ENCODE peak calls at places on chromosome 14, in four cellular contexts. S is heart right ventricle, Y is PC-3, E is neuronal stem cell. W is an unnamed sample.

GRCh38 chr14:88007608-88008007 is 2.7 kb downstream of the GPR65 start:
- DNase-seq in E (no peak), S (no peak), Y (no peak), W (no peak)

GRCh38 chr14:89707086-89707485 is 247.4 kb downstream of the EFCAB11 start:
- DNase-seq in S (no peak), Y (no peak), E (no peak), W (no peak)

GRCh38 chr14:54503476-54503875 is 6.2 kb upstream of the CGRRF1 start:
- DNase-seq in Y (peak; percentile 88), E (no peak), S (no peak), W (no peak)

GRCh38 chr14:75960219-75960618 is 21.6 kb downstream of the TGFB3 start:
- DNase-seq in E (no peak), Y (no peak), S (no peak), W (no peak)

GRCh38 chr14:72947366-72948160 is 21.3 kb downstream of the DCAF4 start:
- DNase-seq in E (no peak), S (no peak), Y (no peak), W (no peak)

GRCh38 chr14:103073876-103074698 is 9.9 kb upstream of the LBHD2 start:
- DNase-seq in E (no peak), Y (no peak), S (no peak), W (no peak)

GRCh38 chr14:73289308-73289707 is 52.0 kb downstream of the PAPLN start:
- DNase-seq in S (no peak), Y (no peak), E (no peak), W (no peak)

GRCh38 chr14:78851189-78851588 is 681.0 kb downstream of the NRXN3 start:
- DNase-seq in E (no peak), S (no peak), Y (no peak), W (no peak)

GRCh38 chr14:33987565-33988080 is 36.7 kb upstream of the EGLN3 start:
- DNase-seq in E (no peak), Y (no peak), S (no peak), W (no peak)

GRCh38 chr14:85159726-85160125 is 370.2 kb upstream of the FLRT2 start:
- DNase-seq in S (no peak), Y (no peak), E (no peak), W (no peak)

GRCh38 chr14:95340201-95340697 is 20.5 kb upstream of the CLMN start:
- DNase-seq in S (no peak), Y (no peak), E (no peak), W (no peak)

GRCh38 chr14:61455351-61455750 is 134.0 kb downstream of the PRKCH start:
- DNase-seq in E (no peak), Y (no peak), S (no peak), W (no peak)

GRCh38 chr14:66405158-66405557 is 81.0 kb upstream of the CCDC196 start:
- DNase-seq in Y (peak; percentile 12), S (no peak), E (no peak), W (no peak)

GRCh38 chr14:59229653-59230406 is 41.4 kb downstream of the DAAM1 start:
- DNase-seq in S (no peak), E (no peak), Y (no peak), W (no peak)

GRCh38 chr14:90839024-90839888 is 23.0 kb upstream of the TTC7B start:
- DNase-seq in S (peak; percentile 62), Y (no peak), E (no peak), W (peak; percentile 72)

GRCh38 chr14:21070610-21071224 is 613 bp downstream of the ARHGEF40 start:
- DNase-seq in S (peak; percentile 63), E (peak; percentile 84), Y (no peak), W (peak; percentile 44)

GRCh38 chr14:32934891-32935633 is 3.6 kb upstream of the NPAS3 start:
- DNase-seq in S (no peak), Y (no peak), E (no peak), W (no peak)

GRCh38 chr14:98900721-98901272 is 371.2 kb downstream of the BCL11B start:
- DNase-seq in S (no peak), E (no peak), Y (no peak), W (no peak)

GRCh38 chr14:61213116-61213720 is 67.9 kb downstream of the TMEM30B start:
- DNase-seq in S (no peak), E (no peak), Y (peak; percentile 59), W (no peak)

GRCh38 chr14:30608533-30609006 is 13.5 kb upstream of the SCFD1 start:
- DNase-seq in E (no peak), Y (peak; percentile 51), S (no peak), W (no peak)

GRCh38 chr14:69054030-69054429 is 74.9 kb upstream of the ACTN1 start:
- DNase-seq in E (no peak), Y (no peak), S (peak; percentile 40), W (no peak)

GRCh38 chr14:44463386-44464004 is 43.6 kb downstream of the FSCB start:
- DNase-seq in S (no peak), E (no peak), Y (no peak), W (no peak)

GRCh38 chr14:89247457-89248122 is 169.4 kb downstream of the FOXN3 start:
- DNase-seq in Y (peak; percentile 73), S (no peak), E (no peak), W (no peak)

GRCh38 chr14:81176224-81176623 is 44.5 kb downstream of the GTF2A1 start:
- DNase-seq in E (no peak), S (no peak), Y (no peak), W (no peak)

GRCh38 chr14:65348137-65348536 is 64.4 kb upstream of the FUT8 start:
- DNase-seq in S (no peak), E (no peak), Y (no peak), W (peak; percentile 18)

GRCh38 chr14:96940009-96940408 is 142.8 kb downstream of the VRK1 start:
- DNase-seq in Y (peak; percentile 30), E (no peak), S (no peak), W (no peak)

GRCh38 chr14:93970589-93970966 is 5.8 kb downstream of the ASB2 start:
- DNase-seq in S (no peak), Y (peak; percentile 46), E (no peak), W (no peak)
- H3K4me3 ChIP-seq in S (no peak overlapping the region), Y (peak overlapping the region; percentile 41), E (no peak overlapping the region), W (peak overlapping the region; percentile 83)

GRCh38 chr14:104476437-104476836 is 103.1 kb upstream of the C14orf180 start:
- DNase-seq in S (no peak), Y (no peak), E (no peak), W (no peak)
- H3K9me3 ChIP-seq in S (peaks cover 5% of the 10 kb centered on the region), Y (no peaks in the 10 kb centered on the region), E (no peaks in the 10 kb centered on the region), W (no peaks in the 10 kb centered on the region)

GRCh38 chr14:46279776-46280175 is 371.8 kb downstream of the RPL10L start:
- DNase-seq in S (no peak), Y (no peak), E (no peak), W (no peak)

DNA sequence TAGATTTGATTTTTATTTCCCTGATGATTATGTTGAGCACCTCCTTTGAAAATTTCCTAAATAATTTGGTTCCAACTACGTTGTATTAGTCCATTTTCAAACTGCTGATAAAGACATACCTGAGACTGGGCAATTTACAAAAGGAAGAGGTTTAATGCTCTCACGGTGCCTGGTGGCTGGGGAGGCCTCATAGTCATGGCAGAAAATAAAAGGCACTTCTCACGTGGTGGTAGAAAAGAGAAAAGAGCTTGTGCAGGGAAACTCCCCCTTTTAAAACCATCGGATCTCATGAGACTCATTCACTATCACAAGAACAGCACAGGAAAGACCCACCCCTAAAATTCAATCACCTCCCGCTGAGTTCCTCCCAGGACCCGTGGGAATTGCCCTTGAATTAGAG is 372.3 kb downstream of the RPL10L start:
- DNase-seq in E (no peak), Y (no peak), S (no peak), W (no peak)
- H3K4me3 ChIP-seq in E (no peak overlapping the region), Y (no peak overlapping the region), S (no peak overlapping the region), W (no peak overlapping the region)

GRCh38 chr14:25349269-25349668 is 299.3 kb upstream of the STXBP6 start:
- DNase-seq in E (no peak), Y (no peak), S (no peak), W (peak; percentile 11)

GRCh38 chr14:25351269-25351668 is 301.3 kb upstream of the STXBP6 start:
- DNase-seq in E (no peak), S (no peak), Y (no peak), W (no peak)

GRCh38 chr14:25350802-25351201 is 300.9 kb upstream of the STXBP6 start:
- DNase-seq in S (no peak), Y (no peak), E (no peak), W (peak; percentile 30)

DNA sequence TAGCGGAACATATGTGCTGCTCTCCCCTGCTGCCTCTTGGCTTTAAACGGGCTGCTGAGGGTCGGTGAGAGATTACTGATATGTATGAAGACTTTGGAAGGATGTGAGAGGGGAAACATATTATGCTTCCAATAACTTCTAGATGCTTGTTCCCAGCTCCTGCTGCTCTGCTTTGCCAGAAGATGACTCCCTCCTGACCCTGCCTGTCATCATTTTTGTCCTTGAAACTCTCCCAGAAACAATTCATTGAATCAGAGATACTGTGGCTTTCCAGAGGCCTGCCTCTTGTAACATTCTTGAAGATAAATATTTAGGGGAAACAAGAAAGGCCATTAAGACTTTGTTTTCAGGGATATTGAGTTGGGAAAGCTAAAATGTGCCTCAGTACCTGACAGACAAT is 300.1 kb upstream of the STXBP6 start:
- DNase-seq in Y (no peak), E (no peak), S (no peak), W (no peak)
- H3K9me3 ChIP-seq in Y (peaks cover 26% of the 10 kb centered on the region), E (no peaks in the 10 kb centered on the region), S (peaks cover 3% of the 10 kb centered on the region), W (no peaks in the 10 kb centered on the region)

W was measured in psoas muscle.